ENCODE peak calls at places on chromosome 17, in six cellular contexts. F is CD4-positive, alpha-beta T cell; Y is foreskin fibroblast; S is SHP77; V is RWPE1; P is Daoy. G is an unnamed sample.

GRCh38 chr17:40107266-40107980 is 7.0 kb upstream of the NR1D1 start:
- DNase-seq in P (no peak), Y (no peak), F (peak), S (no peak), V (no peak), G (peak)

GRCh38 chr17:62064029-62064790 is 868 bp downstream of the MED13 start:
- DNase-seq in S (no peak), P (peak), Y (peak), F (no peak), V (peak), G (peak)

GRCh38 chr17:28908640-28909098 is 5.8 kb upstream of the DHRS13 start:
- DNase-seq in F (no peak), V (peak), S (no peak), P (no peak), Y (peak), G (peak)

GRCh38 chr17:1724351-1724868 is at the start of gene WDR81:
- DNase-seq in V (peak), S (peak), Y (peak), F (peak), P (peak), G (peak)

GRCh38 chr17:66540131-66540781 is 237.8 kb downstream of the PRKCA start:
- DNase-seq in P (peak), V (no peak), F (no peak), Y (peak), S (no peak), G (peak)

GRCh38 chr17:83116783-83117555 is 37.6 kb downstream of the METRNL start:
- DNase-seq in F (no peak), V (no peak), Y (no peak), S (no peak), P (no peak), G (no peak)

GRCh38 chr17:80259642-80260535 is 763 bp upstream of the RNF213 start:
- DNase-seq in Y (peak), F (peak), P (peak), V (peak), S (peak), G (peak)

GRCh38 chr17:48027322-48027981 is 10.1 kb downstream of the COPZ2 start:
- DNase-seq in F (no peak), V (no peak), S (no peak), Y (no peak), P (no peak), G (no peak)

GRCh38 chr17:7997186-7997585 is 5.2 kb upstream of the GUCY2D start:
- DNase-seq in P (peak), V (no peak), Y (peak), S (peak), F (no peak), G (peak)

GRCh38 chr17:15298176-15298575 is 33.0 kb upstream of the PMP22 start:
- DNase-seq in P (peak), S (no peak), V (no peak), F (no peak), Y (peak), G (peak)

GRCh38 chr17:10698116-10698818 is 873 bp downstream of the ADPRM start:
- DNase-seq in S (no peak), V (peak), Y (peak), F (no peak), P (peak), G (peak)

GRCh38 chr17:33024688-33025486 is 33.2 kb downstream of the SPACA3 start:
- DNase-seq in F (no peak), S (no peak), Y (no peak), P (no peak), V (no peak), G (no peak)

GRCh38 chr17:62876063-62876462 is 67.9 kb upstream of the MARCHF10 start:
- DNase-seq in F (no peak), V (peak), S (no peak), P (no peak), Y (peak), G (no peak)

GRCh38 chr17:71071837-71072236 is 902.5 kb downstream of the KCNJ2 start:
- DNase-seq in P (peak), Y (peak), S (no peak), F (no peak), V (peak), G (peak)

GRCh38 chr17:78769200-78769773 is 12.8 kb downstream of the CYTH1 start:
- DNase-seq in F (no peak), Y (no peak), V (no peak), S (no peak), P (no peak), G (no peak)

GRCh38 chr17:22703204-22703603 is 1010.9 kb downstream of the KCNJ18 start:
- DNase-seq in F (no peak), S (peak), V (no peak), P (peak), Y (no peak), G (no peak)

GRCh38 chr17:77434136-77435114 is 293.7 kb downstream of the SEC14L1 start:
- DNase-seq in F (no peak), P (no peak), V (no peak), S (no peak), Y (no peak), G (no peak)

GRCh38 chr17:57034807-57035754 is 50.0 kb upstream of the AKAP1 start:
- DNase-seq in P (no peak), S (no peak), F (no peak), Y (no peak), V (no peak), G (no peak)

GRCh38 chr17:47732399-47733046 is 513 bp upstream of the TBX21 start:
- DNase-seq in Y (no peak), F (no peak), V (no peak), P (no peak), S (no peak), G (no peak)

GRCh38 chr17:38333635-38334295 is 10.0 kb downstream of the GPR179 start:
- DNase-seq in F (no peak), Y (peak), V (no peak), P (peak), S (peak), G (no peak)

GRCh38 chr17:42548070-42548837 is 4.5 kb upstream of the HSD17B1 start:
- DNase-seq in Y (peak), P (peak), V (no peak), F (peak), S (no peak), G (peak)

GRCh38 chr17:48219605-48220004 is 112.0 kb downstream of the SNX11 start:
- DNase-seq in F (no peak), S (no peak), Y (no peak), P (no peak), V (no peak), G (no peak)

GRCh38 chr17:80783971-80784370 is 207.7 kb upstream of the CHMP6 start:
- DNase-seq in P (no peak), F (no peak), S (no peak), Y (no peak), V (no peak), G (no peak)

GRCh38 chr17:49468827-49469385 is 26.2 kb upstream of the NGFR start:
- DNase-seq in V (no peak), S (no peak), F (no peak), P (no peak), Y (no peak), G (no peak)

GRCh38 chr17:82492647-82493516 is 26.6 kb upstream of the FOXK2 start:
- DNase-seq in Y (peak), S (no peak), P (peak), F (no peak), V (peak), G (peak)

GRCh38 chr17:50594040-50594618 is 33.6 kb downstream of the CACNA1G start:
- DNase-seq in Y (no peak), S (no peak), F (no peak), V (no peak), P (no peak), G (no peak)

GRCh38 chr17:50055055-50055425 is 870 bp upstream of the ITGA3 start:
- DNase-seq in S (peak), P (peak), F (no peak), V (peak), Y (peak), G (peak)

GRCh38 chr17:3043737-3044365 is 19.6 kb downstream of the OR1D5 start:
- DNase-seq in V (no peak), F (no peak), P (peak), Y (no peak), S (no peak), G (no peak)

GRCh38 chr17:53736516-53737274 is 86.0 kb upstream of the KIF2B start:
- DNase-seq in P (no peak), Y (no peak), F (no peak), V (no peak), S (no peak), G (no peak)

GRCh38 chr17:15649861-15650391 is 30.4 kb upstream of the FBXW10B start:
- DNase-seq in F (no peak), V (peak), P (peak), S (peak), Y (peak), G (peak)

G was measured in fibroblast of villous mesenchyme.